ENCODE peak calls at places on chromosome 22, in nine cellular contexts. D is HepG2; P is heart right ventricle; R is CD8-positive, alpha-beta memory T cell; J is CD4-positive, alpha-beta memory T cell; N is dorsolateral prefrontal cortex; L is PC-3; S is heart left ventricle; G is mesenchymal stem cell. H is an unnamed sample. For H3K27me3, the result is how much of the 10 kb centered on the place peaks cover.

GRCh38 chr22:19019029-19019678 is 83.1 kb upstream of the PRODH start:
- DNase-seq in S (no peak), G (no peak), D (no peak), P (no peak), N (no peak), R (no peak), L (no peak), J (no peak), H (no peak)

GRCh38 chr22:50308597-50308935 is 1.1 kb upstream of the PLXNB2 start:
- DNase-seq in L (no peak), N (no peak), P (peak), J (no peak), R (no peak), D (peak), G (peak), S (peak), H (no peak)

GRCh38 chr22:40334060-40334459 is 12.2 kb upstream of the ADSL start:
- DNase-seq in P (no peak), R (no peak), L (no peak), N (no peak), S (no peak), J (no peak), D (no peak), G (no peak), H (no peak)

GRCh38 chr22:35189559-35189958 is 67.7 kb upstream of the HMGXB4 start:
- DNase-seq in D (no peak), G (no peak), S (no peak), N (no peak), P (no peak), L (no peak), J (no peak), R (no peak), H (no peak)

GRCh38 chr22:41915035-41915782 is at the start of gene SHISA8:
- DNase-seq in P (no peak), D (no peak), L (peak), R (peak), S (no peak), N (no peak), J (peak), G (peak), H (no peak)

GRCh38 chr22:27113211-27114030 is 456.0 kb downstream of the MIAT start:
- DNase-seq in R (no peak), S (peak), D (peak), N (no peak), G (peak), P (peak), J (no peak), L (peak), H (peak)

GRCh38 chr22:40603088-40603605 is 33.4 kb downstream of the MRTFA start:
- DNase-seq in J (no peak), L (peak), N (no peak), P (no peak), D (no peak), S (no peak), G (peak), R (no peak), H (peak)

GRCh38 chr22:41831828-41832552 is 915 bp upstream of the SREBF2 start:
- DNase-seq in L (no peak), J (no peak), G (no peak), R (no peak), N (no peak), S (no peak), D (no peak), P (no peak), H (no peak)

GRCh38 chr22:19728271-19728670 is 4.9 kb downstream of the GP1BB start:
- DNase-seq in P (no peak), J (no peak), L (no peak), N (no peak), G (no peak), R (no peak), S (no peak), D (no peak), H (no peak)

GRCh38 chr22:50040717-50041116 is 17.4 kb downstream of the TTLL8 start:
- DNase-seq in G (no peak), N (no peak), L (no peak), J (no peak), P (no peak), S (no peak), R (no peak), D (no peak), H (no peak)

GRCh38 chr22:40202225-40202944 is 24.7 kb downstream of the TNRC6B start:
- DNase-seq in L (no peak), P (no peak), D (no peak), J (no peak), G (peak), N (no peak), S (no peak), R (no peak), H (no peak)

GRCh38 chr22:35425971-35426800 is 26.2 kb downstream of the MCM5 start:
- DNase-seq in D (no peak), N (no peak), S (no peak), P (no peak), G (no peak), L (peak), R (no peak), J (no peak), H (no peak)

GRCh38 chr22:19287889-19288288 is 3.6 kb downstream of the CLTCL1 start:
- DNase-seq in G (peak), S (no peak), D (no peak), R (no peak), N (no peak), P (no peak), L (peak), J (no peak), H (peak)

GRCh38 chr22:45291931-45292290 is 7.2 kb downstream of the UPK3A start:
- DNase-seq in L (no peak), P (no peak), N (no peak), D (no peak), S (no peak), J (no peak), R (no peak), G (no peak), H (no peak)

GRCh38 chr22:19817561-19818263 is 37.0 kb downstream of the GNB1L start:
- DNase-seq in P (no peak), J (no peak), S (peak), R (no peak), L (no peak), N (peak), D (no peak), G (no peak), H (no peak)

GRCh38 chr22:17706451-17706900 is 67.8 kb downstream of the BID start:
- DNase-seq in G (peak), S (peak), R (no peak), D (peak), N (no peak), J (peak), P (peak), L (peak), H (peak)
- H3K27ac ChIP-seq in G (peak), S (peak), R (peak), D (no peak), N (peak), J (no peak), P (peak), L (peak), H (peak)

DNA sequence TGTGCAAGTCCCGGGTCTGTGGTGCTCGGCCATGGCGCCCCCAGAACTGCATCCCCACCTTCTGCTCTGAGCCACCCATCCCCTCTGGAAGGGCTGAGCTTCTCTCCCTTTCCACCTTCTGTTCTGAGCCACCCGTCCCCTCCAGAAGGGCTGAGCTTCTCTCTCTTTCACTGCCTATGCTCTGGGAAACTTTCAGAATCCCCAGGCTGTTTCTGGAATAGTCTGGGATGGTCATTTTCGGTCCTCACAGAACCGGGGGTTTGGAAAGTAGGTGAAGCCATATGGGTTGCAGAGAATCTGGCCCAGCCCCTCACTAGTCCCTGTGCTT is 3.4 kb upstream of the BID start:
- DNase-seq in N (no peak), P (no peak), G (no peak), J (no peak), S (no peak), R (no peak), L (no peak), D (no peak), H (no peak)
- H3K4me3 ChIP-seq in N (no peak), P (no peak), G (no peak), J (peak), S (peak), R (peak), L (no peak), D (peak), H (no peak)

GRCh38 chr22:22410121-22410520 is 98.4 kb downstream of the ZNF280B start:
- DNase-seq in D (no peak), G (no peak), R (no peak), S (peak), N (no peak), J (no peak), L (no peak), P (peak), H (no peak)

GRCh38 chr22:22407061-22407460 is 101.5 kb downstream of the ZNF280B start:
- DNase-seq in J (no peak), G (no peak), R (no peak), S (no peak), N (no peak), L (no peak), D (no peak), P (no peak), H (no peak)

GRCh38 chr22:22406445-22406844 is 102.1 kb downstream of the ZNF280B start:
- DNase-seq in S (no peak), L (no peak), D (no peak), P (no peak), N (no peak), R (no peak), G (no peak), J (no peak), H (no peak)

GRCh38 chr22:22408731-22409696 is 99.5 kb downstream of the ZNF280B start:
- DNase-seq in S (no peak), P (no peak), R (no peak), L (peak), G (peak), N (no peak), J (no peak), D (peak), H (peak)

GRCh38 chr22:22408269-22408668 is 100.3 kb downstream of the ZNF280B start:
- DNase-seq in L (no peak), N (no peak), J (no peak), D (no peak), R (no peak), P (no peak), G (no peak), S (no peak), H (no peak)
- H3K27me3 ChIP-seq in L (under half), N (under half), J (under half), D (under half), R (under half), P (under half), G (under half), S (under half), H (under half)

DNA sequence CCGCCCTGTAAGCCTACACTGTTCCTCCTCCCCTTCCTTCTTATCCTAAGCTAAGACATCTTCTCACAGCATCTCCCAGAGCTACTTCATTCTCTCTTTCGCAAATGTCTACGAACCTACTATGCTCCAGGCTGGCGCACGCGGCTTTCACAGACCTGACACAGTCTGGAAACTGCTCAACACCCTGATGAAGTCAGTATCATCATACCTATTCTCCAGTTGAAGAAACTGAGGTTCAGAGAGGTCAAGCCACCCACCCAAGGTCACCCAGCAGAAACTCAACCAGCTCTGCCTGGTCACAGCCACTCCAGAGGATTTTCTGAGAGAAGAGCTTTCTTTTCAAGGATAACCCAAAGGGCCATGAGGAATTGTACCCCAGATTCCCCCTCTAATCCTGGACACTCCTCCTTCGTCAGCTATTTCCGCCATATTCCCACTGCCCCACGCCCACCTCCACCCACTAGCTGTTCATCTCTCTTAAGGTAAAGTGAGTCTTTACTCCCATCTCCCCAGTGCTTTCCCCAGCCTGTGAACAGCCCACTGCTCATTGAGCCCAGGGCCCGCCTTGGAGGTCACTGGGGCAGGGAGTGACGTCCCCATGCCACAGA is 1.8 kb downstream of the KCNJ4 start:
- DNase-seq in D (no peak), J (no peak), S (no peak), N (no peak), L (no peak), G (no peak), R (no peak), P (no peak), H (no peak)
- H3K27ac ChIP-seq in D (no peak), J (no peak), S (peak), N (peak), L (no peak), G (no peak), R (no peak), P (peak), H (no peak)

DNA sequence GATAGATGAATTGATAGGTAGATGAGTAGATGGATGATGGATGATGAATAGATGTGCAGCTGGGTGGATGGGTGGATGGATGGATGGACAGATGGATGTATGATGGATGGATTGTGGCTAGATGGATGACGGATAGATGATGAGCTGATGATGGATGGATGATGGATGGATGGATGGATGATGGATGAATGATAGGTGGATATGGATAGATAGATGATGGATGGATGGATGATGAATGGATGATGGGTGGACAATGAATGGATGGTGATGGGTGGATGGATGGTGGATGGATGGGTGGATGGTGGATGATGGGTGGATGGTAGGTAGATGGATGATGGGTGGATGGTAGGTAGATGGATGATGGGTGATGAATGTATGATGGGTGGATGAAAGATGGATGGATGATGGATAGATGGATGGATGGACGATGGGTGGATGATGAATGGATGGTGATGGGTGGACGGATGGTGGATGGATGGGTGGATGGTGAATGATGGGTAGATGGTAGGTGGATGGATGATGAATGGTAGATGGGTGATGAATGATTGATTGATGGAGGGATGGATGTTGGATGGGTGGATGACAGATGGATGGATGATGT is 1261.7 kb downstream of the BRD1 start:
- DNase-seq in J (no peak), R (no peak), L (no peak), P (no peak), D (no peak), G (no peak), S (no peak), N (no peak), H (no peak)
- H3K4me3 ChIP-seq in J (no peak), R (no peak), L (no peak), P (no peak), D (no peak), G (no peak), S (no peak), N (no peak), H (no peak)

DNA sequence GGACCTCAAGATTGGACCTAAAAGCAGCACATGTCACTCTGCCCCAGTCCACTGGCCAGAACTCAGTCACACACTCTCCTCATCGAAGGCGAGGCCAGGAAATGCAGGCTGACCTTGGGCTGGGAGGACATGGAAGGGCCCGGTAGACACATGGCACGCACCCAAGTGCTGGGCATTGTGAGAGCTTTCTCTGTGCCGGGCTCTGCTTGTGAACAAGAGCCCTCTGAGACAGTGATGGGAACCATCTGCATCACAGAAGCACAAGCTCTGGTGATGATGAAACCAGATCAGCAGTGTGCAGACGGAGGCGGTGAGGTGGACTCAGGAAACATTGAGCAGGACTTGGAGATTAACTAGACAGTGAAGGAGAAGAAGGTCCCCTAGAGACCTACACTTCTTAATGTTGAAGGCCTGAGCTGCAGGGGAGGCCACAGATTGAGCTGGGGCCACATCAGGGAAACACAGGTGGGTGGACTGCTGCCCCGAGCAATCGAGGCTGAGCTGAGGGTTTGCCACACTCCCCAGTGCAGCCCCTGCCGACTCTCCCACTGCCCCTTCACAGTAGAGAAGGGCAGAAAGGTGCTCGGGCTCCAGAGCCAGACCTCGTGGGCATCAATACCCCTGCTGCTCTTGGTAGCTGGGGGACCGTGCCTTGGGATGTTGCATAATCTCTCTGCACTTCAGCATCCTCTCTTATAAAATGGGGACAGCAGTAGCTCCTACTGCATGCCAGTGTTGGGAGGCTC is 1460.5 kb downstream of the TBC1D22A start:
- DNase-seq in N (no peak), S (no peak), D (no peak), G (no peak), J (no peak), P (no peak), R (no peak), L (no peak), H (no peak)
- H3K27me3 ChIP-seq in N (under half), S (under half), D (under half), G (under half), J (under half), P (under half), R (under half), L (under half), H (under half)

GRCh38 chr22:25739659-25740344 is 2.2 kb upstream of the MYO18B start:
- DNase-seq in S (no peak), P (no peak), D (no peak), L (no peak), G (no peak), N (no peak), R (no peak), J (no peak), H (no peak)

GRCh38 chr22:25741692-25742626 is at the start of gene MYO18B:
- DNase-seq in R (no peak), P (peak), L (no peak), G (no peak), S (peak), N (no peak), D (no peak), J (no peak), H (no peak)

GRCh38 chr22:25735657-25736056 is 6.3 kb upstream of the MYO18B start:
- DNase-seq in G (no peak), D (no peak), L (no peak), P (no peak), S (no peak), J (no peak), R (no peak), N (no peak), H (no peak)

DNA sequence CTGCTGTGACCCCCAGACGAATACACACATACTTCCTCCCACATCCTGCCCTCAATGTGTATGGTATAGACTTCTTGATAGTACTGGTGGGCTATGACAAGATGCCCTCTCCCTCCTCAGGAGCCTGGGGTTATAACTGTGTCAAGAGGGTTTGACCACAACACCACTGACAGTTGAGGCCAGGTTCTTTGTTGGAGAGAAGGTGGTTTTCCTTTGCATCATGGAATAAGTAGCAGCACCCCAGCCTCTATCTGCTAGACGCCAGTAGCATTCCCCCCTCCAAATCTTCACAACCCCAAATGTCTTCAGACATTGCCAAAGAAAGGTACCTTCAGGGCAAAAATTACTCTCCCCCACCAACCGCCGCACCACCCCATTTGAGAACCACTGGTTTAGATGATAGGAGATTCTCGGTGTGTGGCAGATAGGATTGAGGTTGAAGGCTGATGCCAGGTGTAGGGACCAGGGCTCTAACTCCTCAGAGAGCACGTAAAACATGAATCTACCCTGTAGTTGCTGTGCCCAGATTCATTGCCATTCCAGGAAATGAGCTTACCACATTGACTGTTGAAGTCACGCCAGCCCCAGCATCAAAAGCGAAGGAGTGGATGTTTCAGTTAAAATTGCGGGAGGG is 5.5 kb upstream of the MYO18B start:
- DNase-seq in D (no peak), N (no peak), G (no peak), R (no peak), P (no peak), J (peak), L (no peak), S (no peak), H (no peak)
- H3K27ac ChIP-seq in D (no peak), N (no peak), G (no peak), R (no peak), P (no peak), J (no peak), L (no peak), S (no peak), H (no peak)

DNA sequence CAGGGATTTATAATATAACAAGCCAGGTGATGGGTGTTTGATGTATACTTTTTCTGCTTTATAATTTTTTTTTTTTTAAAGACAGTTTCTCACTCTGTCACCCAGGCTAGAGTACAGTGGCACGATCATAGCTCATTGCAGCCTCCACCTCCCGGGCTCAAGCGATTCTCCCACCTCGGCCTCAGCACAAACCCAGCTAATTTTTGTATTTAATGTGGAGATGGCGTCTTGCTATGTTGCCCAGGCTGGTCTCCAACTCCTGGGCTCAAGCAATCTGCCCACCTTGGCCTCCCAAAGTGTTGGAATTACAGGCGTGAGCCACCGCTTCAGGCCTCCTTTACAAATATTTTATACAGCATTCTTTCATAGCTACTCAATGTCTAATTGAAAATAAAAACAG is 48.6 kb downstream of the MORC2 start:
- DNase-seq in R (no peak), N (no peak), J (no peak), G (no peak), S (no peak), D (no peak), P (no peak), L (no peak), H (no peak)
- H3K4me3 ChIP-seq in R (no peak), N (no peak), J (no peak), G (no peak), S (no peak), D (no peak), P (no peak), L (no peak), H (no peak)

GRCh38 chr22:49034836-49035817 is 792.5 kb downstream of the BRD1 start:
- DNase-seq in S (no peak), D (no peak), P (no peak), N (no peak), L (no peak), R (no peak), J (no peak), G (no peak), H (no peak)
- H3K27me3 ChIP-seq in S (under half), D (under half), P (under half), N (under half), L (under half), R (under half), J (under half), G (under half), H (under half)

H was measured in brain microvascular endothelial cell.